ENCODE peak calls at places on chromosomes 12 and 14, in four cellular contexts. H is left lung, V is right lobe of liver, X is mammary epithelial cell. U is an unnamed sample.
A peak's percentile ranks its signal among the peaks of the same experiment; 100 is the strongest.

GRCh38 chr12:75878382-75878720 is 153.2 kb downstream of the PHLDA1 start:
- DNase-seq in H (no peak), X (peak; percentile 74), V (no peak), U (no peak)

GRCh38 chr14:23114669-23115491 is 4.2 kb downstream of the CEBPE start:
- DNase-seq in X (peak; percentile 96), H (peak; percentile 63), V (no peak), U (no peak)

GRCh38 chr12:76957306-76957705 is 78.5 kb upstream of the CSRP2 start:
- DNase-seq in V (no peak), X (no peak), H (no peak), U (no peak)

GRCh38 chr12:81255456-81255855 is 177.6 kb downstream of the ACSS3 start:
- DNase-seq in V (no peak), H (no peak), X (no peak), U (no peak)

GRCh38 chr12:114625294-114625851 is 58.6 kb downstream of the TBX3 start:
- DNase-seq in V (peak; percentile 47), H (no peak), X (peak; percentile 26), U (no peak)

GRCh38 chr12:101920906-101921305 is 43.5 kb downstream of the DRAM1 start:
- DNase-seq in V (no peak), X (no peak), H (no peak), U (no peak)

GRCh38 chr12:87383705-87384104 is 645.5 kb downstream of the C12orf50 start:
- DNase-seq in X (peak; percentile 42), H (no peak), V (no peak), U (no peak)

GRCh38 chr12:121400332-121401139 is 618 bp downstream of the RNF34 start:
- DNase-seq in V (peak; percentile 59), H (peak; percentile 41), X (peak; percentile 78), U (peak; percentile 72)

GRCh38 chr12:64171715-64172114 is 50.4 kb downstream of the KICS2 start:
- DNase-seq in H (no peak), X (peak; percentile 56), V (no peak), U (no peak)

GRCh38 chr12:92911339-92911738 is 17.8 kb downstream of the EEA1 start:
- DNase-seq in V (no peak), X (no peak), H (no peak), U (no peak)

GRCh38 chr12:70364695-70365397 is 1.2 kb upstream of the KCNMB4 start:
- DNase-seq in V (no peak), H (no peak), X (peak; percentile 1), U (no peak)

GRCh38 chr14:104184911-104185499 is 46.6 kb downstream of the KIF26A start:
- DNase-seq in V (no peak), X (no peak), H (no peak), U (no peak)

GRCh38 chr14:92729632-92730358 is 18.6 kb downstream of the LGMN start:
- DNase-seq in X (peak; percentile 87), H (no peak), V (no peak), U (no peak)

GRCh38 chr14:68249534-68250517 is 430.2 kb downstream of the RAD51B start:
- DNase-seq in X (peak; percentile 27), V (no peak), H (no peak), U (no peak)

GRCh38 chr12:120833849-120834248 is 70.3 kb downstream of the SPPL3 start:
- DNase-seq in X (no peak), H (no peak), V (no peak), U (no peak)

GRCh38 chr12:26528943-26529342 is 304.1 kb downstream of the ITPR2 start:
- DNase-seq in V (no peak), X (no peak), H (no peak), U (no peak)

GRCh38 chr12:19432309-19433170 is 6.8 kb upstream of the AEBP2 start:
- DNase-seq in V (no peak), H (no peak), X (no peak), U (no peak)

GRCh38 chr14:103142031-103142430 is 18.8 kb downstream of the TNFAIP2 start:
- DNase-seq in X (no peak), H (no peak), V (no peak), U (no peak)

GRCh38 chr12:68559984-68560822 is 50.5 kb upstream of the RAP1B start:
- DNase-seq in H (peak; percentile 58), V (no peak), X (no peak), U (peak; percentile 47)

DNA sequence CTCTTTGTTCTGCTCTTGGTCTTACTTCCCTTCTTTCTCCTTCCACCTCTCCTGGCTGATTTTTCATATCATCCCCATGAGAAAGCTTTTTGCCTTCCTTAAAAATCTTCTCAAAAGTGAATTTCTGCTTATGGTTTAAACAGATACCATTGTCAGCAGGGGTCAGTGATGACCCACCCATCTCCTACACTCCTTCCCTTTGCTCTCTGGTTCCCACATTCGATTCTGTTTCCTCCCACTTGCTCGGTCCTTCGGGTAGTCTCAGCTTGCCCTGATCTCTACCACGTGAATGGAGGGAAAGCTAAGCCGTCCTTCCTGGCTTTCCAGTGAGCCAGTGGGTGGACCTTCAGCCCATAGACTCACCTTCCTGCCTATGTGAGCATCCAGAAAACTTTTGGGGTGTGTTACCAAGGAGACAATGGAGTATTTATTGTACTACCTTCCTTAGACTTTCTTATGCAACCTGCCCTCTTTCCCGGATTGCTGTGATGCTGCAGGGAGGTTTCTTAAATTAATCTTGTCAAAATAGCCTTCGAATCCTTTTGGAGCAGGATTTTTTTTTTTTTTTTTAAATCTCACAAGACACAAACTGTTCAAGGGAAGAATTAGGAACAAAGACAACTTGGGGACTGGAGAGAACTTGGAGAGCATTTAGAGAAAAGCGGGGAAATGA is 306.3 kb downstream of the CACNA1C start:
- DNase-seq in H (no peak), V (no peak), X (peak; percentile 95), U (no peak)
- TF ChIP-seq CTCF in H (no peak), V (no peak), X (no peak), U (no peak)

GRCh38 chr12:71477046-71477445 is 37.4 kb downstream of the LGR5 start:
- DNase-seq in X (no peak), H (no peak), V (no peak), U (no peak)
- H3K4me1 ChIP-seq in X (no peaks in the 10 kb centered on the region), H (no peaks in the 10 kb centered on the region), V (no peaks in the 10 kb centered on the region), U (no peaks in the 10 kb centered on the region)

GRCh38 chr12:12508612-12509011 is 54.1 kb downstream of the DUSP16 start:
- DNase-seq in X (peak; percentile 62), V (no peak), H (no peak), U (no peak)
- H3K36me3 ChIP-seq in X (no peaks in the 10 kb centered on the region), V (no peaks in the 10 kb centered on the region), H (no peaks in the 10 kb centered on the region), U (no peaks in the 10 kb centered on the region)

GRCh38 chr12:122837306-122838265 is 2.3 kb downstream of the HIP1R start:
- DNase-seq in X (no peak), V (peak; percentile 65), H (no peak), U (no peak)

GRCh38 chr12:122835693-122836026 is 403 bp downstream of the HIP1R start:
- DNase-seq in X (no peak), H (no peak), V (peak; percentile 51), U (no peak)

GRCh38 chr12:122834921-122835692 is at the start of gene HIP1R:
- DNase-seq in H (no peak), V (peak; percentile 77), X (no peak), U (no peak)

GRCh38 chr12:122834229-122834920 is 882 bp upstream of the HIP1R start:
- DNase-seq in H (peak; percentile 37), X (peak; percentile 45), V (peak; percentile 63), U (no peak)

DNA sequence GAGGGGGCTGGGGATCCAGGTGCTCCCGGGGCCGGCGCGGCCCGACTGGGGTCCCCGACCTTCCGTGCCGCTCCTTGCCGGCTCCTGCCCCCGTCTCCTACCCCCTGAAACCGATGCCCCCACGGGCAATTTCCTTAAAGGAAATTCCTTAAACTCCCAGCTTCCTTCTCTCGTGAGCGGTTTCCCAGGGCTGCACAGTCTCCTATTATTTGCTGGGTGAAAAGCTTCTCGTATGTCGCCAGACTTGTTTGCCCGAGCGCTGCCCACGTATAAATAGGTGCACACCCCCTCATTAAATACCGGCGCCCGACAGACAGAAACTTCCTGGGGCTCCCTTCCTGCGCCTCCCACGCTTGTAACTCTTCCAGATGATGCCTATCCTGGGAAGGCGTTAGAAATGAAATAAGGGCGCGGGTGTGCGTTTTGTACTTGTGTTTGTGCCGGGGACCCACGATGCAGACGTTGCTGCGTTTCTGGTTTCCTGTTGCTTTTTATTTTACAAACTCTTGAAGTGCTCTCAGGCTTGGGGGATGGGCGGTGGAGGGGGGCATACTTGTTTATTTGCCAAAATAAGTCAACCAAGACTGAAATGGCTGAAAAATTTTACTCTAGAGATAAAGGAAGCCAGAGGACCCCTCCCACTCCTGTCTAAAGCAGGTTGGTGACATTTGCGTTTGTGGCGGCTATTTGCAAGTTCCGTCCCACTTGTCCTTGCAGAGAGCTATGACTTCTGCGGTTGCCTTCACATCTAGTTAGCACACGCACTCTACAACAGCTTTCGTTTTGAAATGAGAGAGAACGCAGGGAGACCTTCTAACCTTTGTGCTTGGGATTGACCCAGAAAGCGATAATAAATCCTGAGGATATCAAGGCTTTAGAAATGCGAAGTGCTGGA is 1.0 kb downstream of the HIP1R start:
- DNase-seq in X (peak; percentile 74), H (no peak), V (peak; percentile 59), U (peak; percentile 64)
- TF ChIP-seq CTCF in X (no peak), H (no peak), V (no peak), U (no peak)

GRCh38 chr14:99315197-99315596 is 43.2 kb upstream of the BCL11B start:
- DNase-seq in V (no peak), H (no peak), X (no peak), U (no peak)
- H3K4me1 ChIP-seq in V (no peaks in the 10 kb centered on the region), H (no peaks in the 10 kb centered on the region), X (peaks cover 4% of the 10 kb centered on the region), U (no peaks in the 10 kb centered on the region)

U was measured in tibial artery.